ENCODE peak calls at places on chromosome 15, in four cellular contexts. Y is adipocyte, M is endodermal cell, H is A673. Z is an unnamed sample.
A peak's percentile ranks its signal among the peaks of the same experiment; 100 is the strongest.

GRCh38 chr15:34055868-34056595 is 17.0 kb upstream of the AVEN start:
- DNase-seq in M (no peak), H (peak; percentile 6), Y (peak; percentile 80), Z (no peak)

GRCh38 chr15:60077581-60078359 is 73.7 kb downstream of the FOXB1 start:
- DNase-seq in M (no peak), H (no peak), Y (no peak), Z (no peak)

GRCh38 chr15:83998486-83998885 is 237.1 kb upstream of the GOLGA6L4 start:
- DNase-seq in H (no peak), Y (no peak), M (no peak), Z (no peak)

GRCh38 chr15:74657846-74658245 is 38.0 kb downstream of the EDC3 start:
- DNase-seq in H (no peak), Y (peak; percentile 14), M (no peak), Z (no peak)

GRCh38 chr15:83462953-83463433 is 15.9 kb downstream of the SH3GL3 start:
- DNase-seq in Y (no peak), M (no peak), H (no peak), Z (peak; percentile 54)

GRCh38 chr15:59917504-59918157 is 86.5 kb upstream of the FOXB1 start:
- DNase-seq in Y (peak; percentile 43), H (peak; percentile 65), M (peak; percentile 95), Z (peak; percentile 76)

GRCh38 chr15:92578096-92578835 is 77.3 kb downstream of the FAM174B start:
- DNase-seq in Y (no peak), M (no peak), H (no peak), Z (no peak)

GRCh38 chr15:66564136-66565041 is 1.4 kb downstream of the LCTL start:
- DNase-seq in M (no peak), H (no peak), Y (no peak), Z (no peak)

GRCh38 chr15:70257573-70258220 is 160.0 kb upstream of the TLE3 start:
- DNase-seq in M (no peak), H (no peak), Y (no peak), Z (no peak)

GRCh38 chr15:60121845-60122244 is 117.7 kb downstream of the FOXB1 start:
- DNase-seq in Y (no peak), M (no peak), H (no peak), Z (no peak)

GRCh38 chr15:96160269-96160668 is 170.2 kb upstream of the NR2F2 start:
- DNase-seq in Y (no peak), H (peak; percentile 64), M (no peak), Z (no peak)

GRCh38 chr15:40098489-40099261 is 10.0 kb downstream of the BMF start:
- DNase-seq in H (peak; percentile 71), Y (peak; percentile 97), M (peak; percentile 78), Z (peak; percentile 92)

GRCh38 chr15:86164222-86164898 is 84.7 kb downstream of the AGBL1 start:
- DNase-seq in H (no peak), Y (no peak), M (no peak), Z (no peak)

GRCh38 chr15:60672400-60672799 is 193.5 kb upstream of the ICE2 start:
- DNase-seq in H (no peak), M (no peak), Y (no peak), Z (no peak)

GRCh38 chr15:40234783-40235182 is 4.1 kb upstream of the PAK6 start:
- DNase-seq in H (no peak), M (peak; percentile 70), Y (no peak), Z (no peak)

GRCh38 chr15:72285927-72286516 is 13.7 kb upstream of the PARP6 start:
- DNase-seq in Y (no peak), H (peak; percentile 52), M (peak; percentile 87), Z (peak; percentile 62)

GRCh38 chr15:31525988-31526665 is 199.5 kb downstream of the KLF13 start:
- DNase-seq in M (no peak), Y (no peak), H (no peak), Z (no peak)

GRCh38 chr15:73530649-73531048 is 87.7 kb downstream of the REC114 start:
- DNase-seq in Y (peak; percentile 24), M (no peak), H (no peak), Z (no peak)

GRCh38 chr15:64019764-64020163 is 26.5 kb downstream of the DAPK2 start:
- DNase-seq in M (no peak), H (no peak), Y (no peak), Z (no peak)

GRCh38 chr15:25175789-25176615 is 221.2 kb downstream of the SNRPN start:
- DNase-seq in H (no peak), Y (no peak), M (peak; percentile 17), Z (no peak)

GRCh38 chr15:44735482-44736260 is 657 bp upstream of the TRIM69 start:
- DNase-seq in Y (peak; percentile 8), M (no peak), H (peak; percentile 45), Z (no peak)

GRCh38 chr15:41930867-41931222 is 37.0 kb upstream of the SPTBN5 start:
- DNase-seq in Y (no peak), H (no peak), M (no peak), Z (no peak)

GRCh38 chr15:41932101-41932500 is 38.2 kb upstream of the SPTBN5 start:
- DNase-seq in Y (no peak), M (no peak), H (no peak), Z (no peak)

GRCh38 chr15:41932511-41932910 is 38.7 kb upstream of the SPTBN5 start:
- DNase-seq in Y (no peak), M (no peak), H (no peak), Z (no peak)

GRCh38 chr15:41928637-41929620 is 35.1 kb upstream of the SPTBN5 start:
- DNase-seq in H (no peak), Y (no peak), M (no peak), Z (no peak)

GRCh38 chr15:41930221-41930866 is 36.5 kb upstream of the SPTBN5 start:
- DNase-seq in Y (peak; percentile 83), M (no peak), H (peak; percentile 62), Z (peak; percentile 61)
- H3K4me1 ChIP-seq in Y (peaks cover 63% of the 10 kb centered on the region), M (peaks cover 12% of the 10 kb centered on the region), H (peaks cover 30% of the 10 kb centered on the region), Z (peaks cover 61% of the 10 kb centered on the region)

DNA sequence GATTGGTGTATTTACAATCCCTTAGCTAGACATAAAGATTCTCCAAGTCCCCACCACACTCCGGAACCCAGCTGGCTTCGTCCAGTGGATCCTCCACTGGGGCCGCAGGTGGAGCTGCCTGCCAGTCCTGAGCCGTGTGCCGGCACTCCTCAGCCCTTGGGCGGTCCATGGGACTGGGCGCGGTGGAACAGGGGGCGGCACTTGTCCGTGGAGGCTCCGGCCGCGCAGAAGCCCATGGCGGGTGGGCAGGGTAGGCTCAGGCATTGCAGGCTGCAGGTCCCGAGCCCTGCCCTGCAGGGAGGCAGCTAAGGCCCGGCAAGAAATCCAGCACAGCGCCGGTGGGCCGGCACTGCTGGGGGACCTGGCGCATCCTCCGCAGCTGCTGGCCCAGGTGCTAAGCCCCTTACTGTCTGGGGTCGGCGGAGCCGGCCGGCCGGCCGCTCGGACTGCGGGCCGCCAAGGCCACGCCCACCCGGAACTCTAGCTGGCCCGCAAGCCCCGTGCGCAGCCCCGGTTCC is 3.5 kb upstream of the RNU5B-1 start:
- DNase-seq in M (peak; percentile 86), H (no peak), Y (no peak), Z (no peak)
- H3K4me1 ChIP-seq in M (peaks cover 5% of the 10 kb centered on the region), H (peaks cover 14% of the 10 kb centered on the region), Y (peaks cover 10% of the 10 kb centered on the region), Z (peaks cover 6% of the 10 kb centered on the region)

GRCh38 chr15:62874064-62874463 is 168.5 kb upstream of the TPM1 start:
- DNase-seq in M (no peak), H (no peak), Y (no peak), Z (no peak)
- H3K4me1 ChIP-seq in M (no peaks in the 10 kb centered on the region), H (no peaks in the 10 kb centered on the region), Y (no peaks in the 10 kb centered on the region), Z (no peaks in the 10 kb centered on the region)

DNA sequence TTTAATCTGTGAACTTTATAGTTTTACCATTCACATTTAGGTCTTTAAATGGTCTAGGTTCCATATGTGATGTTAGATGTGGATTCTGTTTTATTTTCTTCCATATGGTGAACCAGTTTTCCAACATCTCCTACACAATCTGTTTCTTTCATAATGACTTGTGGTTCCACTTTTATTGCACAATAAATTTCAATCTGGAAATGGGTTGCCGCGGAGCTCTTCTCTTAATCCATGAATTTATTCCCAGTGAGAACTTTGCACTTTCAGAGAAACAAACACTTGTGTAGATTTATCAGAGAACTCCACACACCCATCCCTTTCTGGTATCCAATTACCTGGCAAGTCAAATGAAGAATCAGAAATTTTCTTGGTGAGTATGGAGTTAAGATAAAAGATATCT is 21.0 kb upstream of the SPPL2A start:
- DNase-seq in Y (no peak), H (no peak), M (no peak), Z (no peak)
- H3K4me1 ChIP-seq in Y (no peaks in the 10 kb centered on the region), H (no peaks in the 10 kb centered on the region), M (peaks cover 4% of the 10 kb centered on the region), Z (peaks cover 19% of the 10 kb centered on the region)

GRCh38 chr15:98844261-98844660 is 163.3 kb downstream of the PGPEP1L start:
- DNase-seq in Y (no peak), M (no peak), H (peak; percentile 57), Z (no peak)

GRCh38 chr15:98842192-98842972 is 165.2 kb downstream of the PGPEP1L start:
- DNase-seq in M (peak; percentile 6), Y (peak; percentile 42), H (no peak), Z (no peak)

GRCh38 chr15:98843844-98844243 is 163.7 kb downstream of the PGPEP1L start:
- DNase-seq in Y (no peak), M (no peak), H (no peak), Z (no peak)

GRCh38 chr15:98842973-98843285 is 164.7 kb downstream of the PGPEP1L start:
- DNase-seq in H (no peak), Y (no peak), M (no peak), Z (no peak)

DNA sequence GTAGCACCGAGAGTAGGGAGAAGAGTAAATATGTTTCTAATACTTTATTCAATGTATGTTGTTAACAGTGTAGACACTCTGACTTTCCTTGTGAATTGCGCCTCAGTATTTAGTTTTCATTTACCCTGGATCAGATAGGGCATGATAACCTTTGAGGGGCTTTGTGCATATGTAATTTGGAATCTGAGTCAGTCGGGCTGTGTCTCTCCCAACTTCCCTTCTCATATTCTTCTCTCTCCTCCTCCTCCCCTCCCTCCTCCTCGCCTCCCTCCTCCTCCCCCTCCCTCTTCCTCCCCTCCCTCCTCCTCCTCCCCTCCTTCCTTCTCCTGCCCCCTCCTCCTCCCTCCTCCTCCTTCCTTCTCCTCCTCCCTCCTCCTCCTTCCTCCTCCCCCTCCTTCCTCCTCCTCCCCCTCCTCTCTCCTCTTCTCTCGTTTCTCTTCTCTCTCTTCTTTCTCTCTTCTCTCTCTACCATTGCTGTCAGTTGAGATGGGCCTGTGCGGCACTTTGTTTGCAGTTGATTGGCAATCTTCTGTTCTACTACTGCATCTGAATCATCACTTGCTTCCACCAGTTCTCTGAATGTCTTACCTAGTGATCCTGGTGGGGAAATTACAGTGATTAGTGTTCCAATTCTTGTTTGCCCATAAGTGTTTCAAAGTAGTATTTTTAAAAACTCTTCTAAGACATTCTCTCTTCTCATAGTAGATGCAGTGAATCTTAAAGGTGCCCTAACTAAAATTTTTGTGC is 162.3 kb downstream of the PGPEP1L start:
- DNase-seq in H (peak; percentile 57), Y (no peak), M (no peak), Z (no peak)
- H3K4me1 ChIP-seq in H (peaks cover 44% of the 10 kb centered on the region), Y (no peaks in the 10 kb centered on the region), M (peaks cover 24% of the 10 kb centered on the region), Z (peaks cover 14% of the 10 kb centered on the region)

Z was measured in Caco-2.